ENCODE peak calls at places on chromosomes 12 and 14, in six cellular contexts. One of them, this sample, is unnamed.

GRCh38 chr12:48177985-48178384 is 5.5 kb upstream of the CCDC184 start:
- DNase-seq in activated T-cell treated with anti-CD3 and anti-CD28 coated beads, Interleukin-2, amount 50 U/mL, for 24 hours: no peak
- DNase-seq in left ventricle myocardium inferior: no peak
- DNase-seq in T47D: no peak
- DNase-seq in type B pancreatic cell: no peak
- DNase-seq in SK-MEL-5: no peak
- DNase-seq in this sample: no peak

GRCh38 chr12:57008113-57008687 is 1.9 kb upstream of the ZBTB39 start:
- DNase-seq in activated T-cell treated with anti-CD3 and anti-CD28 coated beads, Interleukin-2, amount 50 U/mL, for 24 hours: peak; percentile 29
- DNase-seq in left ventricle myocardium inferior: no peak
- DNase-seq in T47D: peak; percentile 84
- DNase-seq in type B pancreatic cell: no peak
- DNase-seq in SK-MEL-5: peak; percentile 80
- DNase-seq in this sample: no peak

GRCh38 chr12:122199484-122200355 is 3.8 kb upstream of the B3GNT4 start:
- DNase-seq in activated T-cell treated with anti-CD3 and anti-CD28 coated beads, Interleukin-2, amount 50 U/mL, for 24 hours: no peak
- DNase-seq in left ventricle myocardium inferior: no peak
- DNase-seq in T47D: no peak
- DNase-seq in type B pancreatic cell: no peak
- DNase-seq in SK-MEL-5: no peak
- DNase-seq in this sample: no peak

GRCh38 chr14:36826614-36827013 is 165.0 kb downstream of the PAX9 start:
- DNase-seq in activated T-cell treated with anti-CD3 and anti-CD28 coated beads, Interleukin-2, amount 50 U/mL, for 24 hours: no peak
- DNase-seq in left ventricle myocardium inferior: no peak
- DNase-seq in T47D: no peak
- DNase-seq in type B pancreatic cell: no peak
- DNase-seq in SK-MEL-5: no peak
- DNase-seq in this sample: no peak

GRCh38 chr14:95722525-95723190 is 8.7 kb upstream of the TCL1A start:
- DNase-seq in activated T-cell treated with anti-CD3 and anti-CD28 coated beads, Interleukin-2, amount 50 U/mL, for 24 hours: no peak
- DNase-seq in left ventricle myocardium inferior: no peak
- DNase-seq in T47D: no peak
- DNase-seq in type B pancreatic cell: no peak
- DNase-seq in SK-MEL-5: no peak
- DNase-seq in this sample: no peak

GRCh38 chr12:104715562-104716182 is 242.4 kb downstream of the SLC41A2 start:
- DNase-seq in activated T-cell treated with anti-CD3 and anti-CD28 coated beads, Interleukin-2, amount 50 U/mL, for 24 hours: no peak
- DNase-seq in left ventricle myocardium inferior: no peak
- DNase-seq in T47D: no peak
- DNase-seq in type B pancreatic cell: no peak
- DNase-seq in SK-MEL-5: no peak
- DNase-seq in this sample: no peak

GRCh38 chr12:63276537-63277365 is 125.8 kb upstream of the AVPR1A start:
- DNase-seq in activated T-cell treated with anti-CD3 and anti-CD28 coated beads, Interleukin-2, amount 50 U/mL, for 24 hours: no peak
- DNase-seq in left ventricle myocardium inferior: no peak
- DNase-seq in T47D: peak; percentile 73
- DNase-seq in type B pancreatic cell: no peak
- DNase-seq in SK-MEL-5: peak; percentile 72
- DNase-seq in this sample: no peak

GRCh38 chr12:132445884-132446471 is 44.0 kb upstream of the FBRSL1 start:
- DNase-seq in activated T-cell treated with anti-CD3 and anti-CD28 coated beads, Interleukin-2, amount 50 U/mL, for 24 hours: peak; percentile 72
- DNase-seq in left ventricle myocardium inferior: peak; percentile 40
- DNase-seq in T47D: no peak
- DNase-seq in type B pancreatic cell: no peak
- DNase-seq in SK-MEL-5: peak; percentile 92
- DNase-seq in this sample: peak; percentile 59

GRCh38 chr14:21098892-21099595 is 589 bp upstream of the ZNF219 start:
- DNase-seq in activated T-cell treated with anti-CD3 and anti-CD28 coated beads, Interleukin-2, amount 50 U/mL, for 24 hours: no peak
- DNase-seq in left ventricle myocardium inferior: no peak
- DNase-seq in T47D: no peak
- DNase-seq in type B pancreatic cell: no peak
- DNase-seq in SK-MEL-5: no peak
- DNase-seq in this sample: no peak

GRCh38 chr12:53952871-53953734 is 1.6 kb upstream of the HOXC12 start:
- DNase-seq in activated T-cell treated with anti-CD3 and anti-CD28 coated beads, Interleukin-2, amount 50 U/mL, for 24 hours: no peak
- DNase-seq in left ventricle myocardium inferior: no peak
- DNase-seq in T47D: peak; percentile 84
- DNase-seq in type B pancreatic cell: no peak
- DNase-seq in SK-MEL-5: peak; percentile 46
- DNase-seq in this sample: no peak

GRCh38 chr12:99005601-99006000 is 360.5 kb downstream of the APAF1 start:
- DNase-seq in activated T-cell treated with anti-CD3 and anti-CD28 coated beads, Interleukin-2, amount 50 U/mL, for 24 hours: no peak
- DNase-seq in left ventricle myocardium inferior: no peak
- DNase-seq in T47D: peak; percentile 35
- DNase-seq in type B pancreatic cell: no peak
- DNase-seq in SK-MEL-5: peak; percentile 28
- DNase-seq in this sample: no peak

GRCh38 chr12:42759622-42760273 is 170.2 kb upstream of the PRICKLE1 start:
- DNase-seq in activated T-cell treated with anti-CD3 and anti-CD28 coated beads, Interleukin-2, amount 50 U/mL, for 24 hours: no peak
- DNase-seq in left ventricle myocardium inferior: peak; percentile 71
- DNase-seq in T47D: peak; percentile 65
- DNase-seq in type B pancreatic cell: no peak
- DNase-seq in SK-MEL-5: no peak
- DNase-seq in this sample: peak; percentile 84

GRCh38 chr12:124191024-124191359 is 103.9 kb upstream of the RFLNA start:
- DNase-seq in activated T-cell treated with anti-CD3 and anti-CD28 coated beads, Interleukin-2, amount 50 U/mL, for 24 hours: no peak
- DNase-seq in left ventricle myocardium inferior: no peak
- DNase-seq in T47D: peak; percentile 83
- DNase-seq in type B pancreatic cell: no peak
- DNase-seq in SK-MEL-5: peak; percentile 36
- DNase-seq in this sample: no peak

GRCh38 chr12:120734210-120734609 is 8.6 kb downstream of the ACADS start:
- DNase-seq in activated T-cell treated with anti-CD3 and anti-CD28 coated beads, Interleukin-2, amount 50 U/mL, for 24 hours: no peak
- DNase-seq in left ventricle myocardium inferior: no peak
- DNase-seq in T47D: no peak
- DNase-seq in type B pancreatic cell: no peak
- DNase-seq in SK-MEL-5: no peak
- DNase-seq in this sample: no peak

GRCh38 chr12:117045998-117046374 is 53.2 kb downstream of the TESC start:
- DNase-seq in activated T-cell treated with anti-CD3 and anti-CD28 coated beads, Interleukin-2, amount 50 U/mL, for 24 hours: no peak
- DNase-seq in left ventricle myocardium inferior: no peak
- DNase-seq in T47D: no peak
- DNase-seq in type B pancreatic cell: no peak
- DNase-seq in SK-MEL-5: no peak
- DNase-seq in this sample: no peak

GRCh38 chr14:30417999-30418398 is 141.0 kb upstream of the G2E3 start:
- DNase-seq in activated T-cell treated with anti-CD3 and anti-CD28 coated beads, Interleukin-2, amount 50 U/mL, for 24 hours: no peak
- DNase-seq in left ventricle myocardium inferior: no peak
- DNase-seq in T47D: no peak
- DNase-seq in type B pancreatic cell: no peak
- DNase-seq in SK-MEL-5: no peak
- DNase-seq in this sample: no peak

GRCh38 chr12:24820872-24821271 is 128.0 kb downstream of the BCAT1 start:
- DNase-seq in activated T-cell treated with anti-CD3 and anti-CD28 coated beads, Interleukin-2, amount 50 U/mL, for 24 hours: no peak
- DNase-seq in left ventricle myocardium inferior: no peak
- DNase-seq in T47D: no peak
- DNase-seq in type B pancreatic cell: no peak
- DNase-seq in SK-MEL-5: no peak
- DNase-seq in this sample: no peak

GRCh38 chr14:55129428-55130193 is 559 bp downstream of the LGALS3 start:
- DNase-seq in activated T-cell treated with anti-CD3 and anti-CD28 coated beads, Interleukin-2, amount 50 U/mL, for 24 hours: peak; percentile 69
- DNase-seq in left ventricle myocardium inferior: peak; percentile 75
- DNase-seq in T47D: peak; percentile 78
- DNase-seq in type B pancreatic cell: peak; percentile 72
- DNase-seq in SK-MEL-5: peak; percentile 64
- DNase-seq in this sample: peak; percentile 82

GRCh38 chr14:78785265-78785664 is 615.1 kb downstream of the NRXN3 start:
- DNase-seq in activated T-cell treated with anti-CD3 and anti-CD28 coated beads, Interleukin-2, amount 50 U/mL, for 24 hours: no peak
- DNase-seq in left ventricle myocardium inferior: no peak
- DNase-seq in T47D: no peak
- DNase-seq in type B pancreatic cell: no peak
- DNase-seq in SK-MEL-5: no peak
- DNase-seq in this sample: no peak

GRCh38 chr12:78767264-78767981 is 97.2 kb upstream of the SYT1 start:
- DNase-seq in activated T-cell treated with anti-CD3 and anti-CD28 coated beads, Interleukin-2, amount 50 U/mL, for 24 hours: no peak
- DNase-seq in left ventricle myocardium inferior: no peak
- DNase-seq in T47D: no peak
- DNase-seq in type B pancreatic cell: no peak
- DNase-seq in SK-MEL-5: no peak
- DNase-seq in this sample: no peak